ENCODE peak calls at places on chromosomes 11 and 22, in five cellular contexts. F is SJSA1; Z is effector memory CD4-positive, alpha-beta T cell; G is uterus; Y is pancreas. C is an unnamed sample.

GRCh38 chr11:102914238-102915043 is 39.7 kb upstream of the MMP12 start:
- DNase-seq in F (peak; percentile 2), Z (no peak), G (peak; percentile 14), Y (no peak), C (no peak)

GRCh38 chr11:30860970-30861369 is 274.8 kb upstream of the MPPED2 start:
- DNase-seq in F (no peak), Z (no peak), G (no peak), Y (no peak), C (no peak)

GRCh38 chr22:36765943-36766450 is 9.9 kb downstream of the IFT27 start:
- DNase-seq in F (no peak), Z (no peak), G (no peak), Y (no peak), C (no peak)

GRCh38 chr11:120401506-120401905 is 65.3 kb downstream of the ARHGEF12 start:
- DNase-seq in F (no peak), Z (no peak), G (no peak), Y (no peak), C (no peak)

GRCh38 chr11:70076461-70076931 is 1.6 kb upstream of the ANO1 start:
- DNase-seq in F (no peak), Z (no peak), G (peak; percentile 35), Y (no peak), C (no peak)

GRCh38 chr11:61994981-61995380 is 27.5 kb upstream of the FTH1 start:
- DNase-seq in F (no peak), Z (no peak), G (no peak), Y (no peak), C (no peak)

GRCh38 chr11:108571001-108571400 is 22.6 kb downstream of the EXPH5 start:
- DNase-seq in F (no peak), Z (no peak), G (no peak), Y (no peak), C (no peak)

GRCh38 chr11:43987384-43988039 is 45.1 kb downstream of the C11orf96 start:
- DNase-seq in F (peak; percentile 99), Z (no peak), G (peak; percentile 97), Y (peak; percentile 61), C (no peak)

GRCh38 chr11:10640308-10640707 is 53.2 kb downstream of the IRAG1 start:
- DNase-seq in F (no peak), Z (no peak), G (no peak), Y (no peak), C (no peak)

GRCh38 chr11:345179-345578 is 24.1 kb upstream of the B4GALNT4 start:
- DNase-seq in F (no peak), Z (no peak), G (no peak), Y (no peak), C (no peak)

GRCh38 chr11:129247129-129247528 is 55.0 kb upstream of the ARHGAP32 start:
- DNase-seq in F (no peak), Z (no peak), G (no peak), Y (no peak), C (no peak)

GRCh38 chr11:43868852-43869567 is 11.6 kb upstream of the ALKBH3 start:
- DNase-seq in F (peak; percentile 56), Z (no peak), G (no peak), Y (no peak), C (peak; percentile 40)

GRCh38 chr22:32850157-32850556 is 48.7 kb downstream of the TIMP3 start:
- DNase-seq in F (no peak), Z (no peak), G (no peak), Y (no peak), C (no peak)

GRCh38 chr22:38175206-38176118 is 6.2 kb downstream of the PLA2G6 start:
- DNase-seq in F (no peak), Z (no peak), G (no peak), Y (no peak), C (no peak)

GRCh38 chr11:70739811-70740474 is 341.6 kb downstream of the CTTN start:
- DNase-seq in F (no peak), Z (no peak), G (no peak), Y (no peak), C (no peak)

GRCh38 chr11:32830413-32830738 is 649 bp downstream of the PRRG4 start:
- DNase-seq in F (no peak), Z (no peak), G (no peak), Y (peak; percentile 30), C (no peak)

GRCh38 chr11:650482-650881 is 13.4 kb downstream of the DRD4 start:
- DNase-seq in F (no peak), Z (no peak), G (no peak), Y (no peak), C (no peak)

GRCh38 chr11:60777106-60777505 is 8.0 kb upstream of the MS4A10 start:
- DNase-seq in F (no peak), Z (no peak), G (no peak), Y (no peak), C (no peak)

GRCh38 chr22:21646608-21647590 is 4.8 kb downstream of the SDF2L1 start:
- DNase-seq in F (peak; percentile 58), Z (peak; percentile 67), G (peak; percentile 77), Y (peak; percentile 77), C (peak; percentile 83)

GRCh38 chr11:85752890-85753581 is 57.9 kb downstream of the SYTL2 start:
- DNase-seq in F (no peak), Z (peak; percentile 91), G (peak; percentile 18), Y (no peak), C (peak; percentile 98)

GRCh38 chr22:49770454-49771265 is 57.0 kb downstream of the BRD1 start:
- DNase-seq in F (no peak), Z (no peak), G (no peak), Y (no peak), C (no peak)

GRCh38 chr11:2783536-2784082 is 83.8 kb upstream of the KCNQ1OT1 start:
- DNase-seq in F (no peak), Z (no peak), G (no peak), Y (no peak), C (no peak)

GRCh38 chr11:2303627-2304155 is 1.9 kb downstream of the TSPAN32 start:
- DNase-seq in F (no peak), Z (no peak), G (no peak), Y (no peak), C (no peak)

GRCh38 chr22:47837703-47838102 is 1075.3 kb downstream of the TBC1D22A start:
- DNase-seq in F (peak; percentile 30), Z (no peak), G (no peak), Y (no peak), C (peak; percentile 17)

GRCh38 chr11:112608466-112608865 is 347.8 kb upstream of the PLET1 start:
- DNase-seq in F (no peak), Z (no peak), G (no peak), Y (no peak), C (no peak)

GRCh38 chr11:77518471-77518870 is 44.6 kb upstream of the PAK1 start:
- DNase-seq in F (no peak), Z (no peak), G (no peak), Y (no peak), C (no peak)

GRCh38 chr22:20431520-20432237 is 5.9 kb downstream of the SCARF2 start:
- DNase-seq in F (no peak), Z (no peak), G (no peak), Y (peak; percentile 40), C (no peak)

GRCh38 chr22:20430641-20431519 is 6.7 kb downstream of the SCARF2 start:
- DNase-seq in F (no peak), Z (peak; percentile 29), G (no peak), Y (peak; percentile 60), C (peak; percentile 45)

GRCh38 chr22:20428496-20429253 is 8.9 kb downstream of the SCARF2 start:
- DNase-seq in F (no peak), Z (no peak), G (no peak), Y (no peak), C (no peak)

GRCh38 chr22:20429254-20430100 is 8.1 kb downstream of the SCARF2 start:
- DNase-seq in F (no peak), Z (peak; percentile 77), G (peak; percentile 20), Y (peak; percentile 70), C (peak; percentile 87)

GRCh38 chr22:20430101-20430640 is 7.5 kb downstream of the SCARF2 start:
- DNase-seq in F (no peak), Z (no peak), G (no peak), Y (no peak), C (no peak)
- H3K4me3 ChIP-seq in F (no peak overlapping the region), Z (peak overlapping the region; percentile 77), G (no peak overlapping the region), Y (no peak overlapping the region), C (peak overlapping the region; percentile 67)

DNA sequence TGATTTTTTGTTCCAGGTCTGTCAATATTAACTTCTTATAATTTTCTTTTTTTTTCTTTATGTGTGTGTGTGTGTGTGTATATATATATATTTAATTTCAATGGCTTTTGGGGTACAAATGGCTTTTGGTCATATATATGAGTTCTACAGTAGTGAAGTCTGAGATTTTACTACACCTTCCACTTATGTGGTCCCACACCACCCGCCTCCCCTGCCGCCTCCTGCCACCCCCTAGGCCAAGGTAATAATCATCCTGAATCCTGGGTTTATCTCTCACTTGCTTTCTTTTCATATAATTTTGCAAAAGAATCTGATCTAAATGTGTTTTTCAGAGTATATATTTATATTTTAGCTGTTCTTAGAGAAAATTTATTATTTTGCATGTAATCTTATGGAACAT is 11.1 kb downstream of the NEAT1 start:
- DNase-seq in F (no peak), Z (no peak), G (no peak), Y (no peak), C (no peak)
- H3K4me1 ChIP-seq in F (peaks cover 33% of the 10 kb centered on the region), Z (peaks cover 20% of the 10 kb centered on the region), G (peaks cover 14% of the 10 kb centered on the region), Y (peaks cover 30% of the 10 kb centered on the region), C (peaks cover 47% of the 10 kb centered on the region)

DNA sequence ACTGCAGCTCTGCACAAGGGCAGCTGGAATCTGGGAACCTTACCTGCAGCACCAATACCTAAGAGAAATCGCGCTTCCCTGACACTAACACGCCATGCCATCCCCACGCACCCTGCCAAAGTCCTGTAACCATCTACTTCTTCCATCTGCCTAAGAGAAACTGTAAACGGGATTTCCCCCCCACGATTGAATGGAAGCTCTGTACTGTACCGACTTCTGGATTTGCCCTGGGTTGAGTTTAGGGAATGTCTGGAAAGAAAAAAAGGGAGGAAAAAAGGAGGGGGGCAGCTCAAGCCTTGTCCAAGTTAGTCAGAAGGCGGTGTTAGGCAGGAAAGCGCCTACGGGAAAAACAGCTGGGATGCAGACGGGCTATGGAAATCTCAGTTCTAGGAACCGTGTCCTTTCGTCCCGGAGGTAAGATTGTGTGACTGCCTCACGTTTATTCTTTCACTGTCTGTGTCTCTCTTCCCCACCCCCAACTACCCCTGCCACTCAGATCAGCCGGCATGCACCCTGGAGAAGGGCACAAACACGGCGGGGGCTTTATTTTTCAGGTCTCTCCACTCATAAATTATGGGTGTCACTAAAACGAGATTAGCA is 125.5 kb upstream of the C11orf58 start:
- DNase-seq in F (peak; percentile 33), Z (no peak), G (no peak), Y (no peak), C (no peak)
- H3K4me3 ChIP-seq in F (peak overlapping the region; percentile 41), Z (no peak overlapping the region), G (peak overlapping the region; percentile 5), Y (peak overlapping the region; percentile 24), C (no peak overlapping the region)

DNA sequence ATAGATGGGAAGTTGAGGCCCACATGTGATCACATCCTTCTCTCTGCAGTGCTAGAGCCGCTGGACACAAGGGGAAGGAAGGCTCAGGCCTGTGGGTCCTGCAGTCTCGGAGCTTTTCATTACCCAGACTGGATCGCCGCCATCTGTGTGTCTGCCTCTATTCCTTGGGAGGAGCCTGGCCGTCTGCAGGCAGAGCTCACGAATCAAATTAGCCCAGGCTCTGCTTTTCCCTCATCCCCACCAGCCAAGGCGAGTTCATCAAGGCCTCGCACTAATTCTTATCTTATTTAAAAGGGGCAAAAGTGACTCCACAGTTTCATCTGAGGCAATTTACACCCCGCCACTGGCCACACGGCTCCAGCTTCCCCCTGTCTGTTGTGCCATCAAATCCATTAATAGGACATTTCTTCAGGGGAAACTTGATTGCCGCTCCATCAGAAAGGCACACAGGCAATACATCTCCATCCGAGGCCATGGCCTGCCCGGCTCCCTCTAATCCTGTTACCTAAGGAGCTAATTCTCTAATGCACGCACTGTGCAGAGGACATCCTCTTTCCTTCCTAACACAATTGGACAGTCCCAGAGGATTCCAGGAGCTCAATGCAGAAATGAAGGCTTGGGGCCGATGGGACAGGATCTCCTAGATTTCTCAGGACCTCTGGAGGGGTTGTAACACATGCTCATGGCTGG is 3.3 kb upstream of the HTR3A start:
- DNase-seq in F (no peak), Z (no peak), G (no peak), Y (no peak), C (no peak)
- H3K4me1 ChIP-seq in F (no peaks in the 10 kb centered on the region), Z (no peaks in the 10 kb centered on the region), G (no peaks in the 10 kb centered on the region), Y (peaks cover 3% of the 10 kb centered on the region), C (no peaks in the 10 kb centered on the region)

GRCh38 chr22:20268350-20269012 is 363 bp upstream of the RTN4R start:
- DNase-seq in F (peak; percentile 13), Z (peak; percentile 15), G (peak; percentile 41), Y (peak; percentile 80), C (peak; percentile 34)
- H3K4me3 ChIP-seq in F (no peak overlapping the region), Z (peak overlapping the region; percentile 39), G (no peak overlapping the region), Y (no peak overlapping the region), C (no peak overlapping the region)

C was measured in CD4-positive, CD25-positive, alpha-beta regulatory T cell.